ENCODE peak calls at places on chromosomes 11 and 22, in seven cellular contexts. K, L, A, S, M, E and N are unnamed samples.
A peak's percentile ranks its signal among the peaks of the same experiment; 100 is the strongest.

GRCh38 chr11:103587951-103588788 is 448.3 kb upstream of the DDI1 start:
- DNase-seq in A (no peak), E (no peak), K (no peak), L (no peak), S (no peak), M (no peak), N (no peak)

GRCh38 chr11:71281901-71282300 is 29.5 kb upstream of the SHANK2 start:
- DNase-seq in E (no peak), A (no peak), L (no peak), K (no peak), S (no peak), M (no peak), N (no peak)

GRCh38 chr22:32023251-32023827 is 19.7 kb upstream of the SLC5A1 start:
- DNase-seq in S (no peak), E (no peak), A (no peak), M (no peak), K (no peak), L (no peak), N (no peak)

GRCh38 chr22:24894220-24894975 is 52.1 kb downstream of the LHFPL7 start:
- DNase-seq in S (no peak), A (no peak), L (peak; percentile 85), K (peak; percentile 89), E (peak; percentile 68), M (peak; percentile 81), N (no peak)

GRCh38 chr11:34036456-34036855 is 15.1 kb upstream of the CAPRIN1 start:
- DNase-seq in A (no peak), K (no peak), L (no peak), S (no peak), M (no peak), E (no peak), N (no peak)

GRCh38 chr11:118679483-118679882 is at the start of gene TREH:
- DNase-seq in E (no peak), L (no peak), K (no peak), A (no peak), M (no peak), S (no peak), N (no peak)

GRCh38 chr11:85918910-85919794 is 64.0 kb downstream of the CCDC83 start:
- DNase-seq in M (no peak), A (no peak), L (no peak), S (no peak), E (no peak), K (no peak), N (no peak)

GRCh38 chr22:41003041-41003440 is 51.9 kb downstream of the RBX1 start:
- DNase-seq in A (no peak), M (no peak), K (no peak), S (no peak), E (no peak), L (no peak), N (no peak)

GRCh38 chr22:21640810-21641209 is 1.3 kb upstream of the SDF2L1 start:
- DNase-seq in S (no peak), L (no peak), A (no peak), M (no peak), K (no peak), E (no peak), N (no peak)

GRCh38 chr11:85806016-85806415 is 4.9 kb downstream of the SYTL2 start:
- DNase-seq in E (no peak), K (no peak), A (no peak), L (no peak), S (no peak), M (no peak), N (no peak)

GRCh38 chr22:29359469-29359868 is 28.9 kb downstream of the AP1B1 start:
- DNase-seq in S (no peak), L (peak; percentile 28), E (peak; percentile 53), A (no peak), K (peak; percentile 16), M (peak; percentile 66), N (peak; percentile 76)

GRCh38 chr22:50015451-50016307 is 3.1 kb upstream of the IL17REL start:
- DNase-seq in K (no peak), E (no peak), L (no peak), S (no peak), M (no peak), A (no peak), N (no peak)

GRCh38 chr11:114102993-114103896 is 43.7 kb downstream of the ZBTB16 start:
- DNase-seq in K (no peak), E (no peak), S (no peak), L (no peak), M (no peak), A (no peak), N (no peak)

GRCh38 chr22:31049815-31050420 is 31.2 kb upstream of the SMTN start:
- DNase-seq in M (no peak), K (no peak), S (no peak), L (no peak), E (no peak), A (no peak), N (no peak)

GRCh38 chr11:113960702-113961330 is 14.1 kb upstream of the HTR3A start:
- DNase-seq in L (no peak), S (no peak), M (no peak), A (no peak), K (no peak), E (no peak), N (no peak)

GRCh38 chr11:73372371-73372993 is 3.7 kb upstream of the RELT start:
- DNase-seq in M (no peak), K (peak; percentile 21), L (peak; percentile 58), E (no peak), S (no peak), A (no peak), N (no peak)

GRCh38 chr11:130848361-130849214 is 67.7 kb downstream of the SNX19 start:
- DNase-seq in S (no peak), A (no peak), K (no peak), M (no peak), E (no peak), L (no peak), N (no peak)

GRCh38 chr11:118251858-118252652 is at the start of gene MPZL3:
- DNase-seq in E (peak; percentile 44), L (peak; percentile 57), K (peak; percentile 96), A (no peak), S (peak; percentile 87), M (peak; percentile 39), N (peak; percentile 45)

GRCh38 chr11:81000334-81001100 is 1559.7 kb upstream of the TENM4 start:
- DNase-seq in L (no peak), A (no peak), K (no peak), E (no peak), M (no peak), S (no peak), N (no peak)

GRCh38 chr11:107496011-107496410 is 38.4 kb upstream of the CWF19L2 start:
- DNase-seq in K (no peak), A (no peak), M (no peak), L (no peak), E (peak; percentile 61), S (no peak), N (no peak)

GRCh38 chr22:44661659-44662569 is 40.1 kb upstream of the PRR5 start:
- DNase-seq in L (no peak), A (no peak), S (no peak), E (no peak), M (no peak), K (no peak), N (no peak)

GRCh38 chr11:7548659-7549283 is 35.0 kb downstream of the PPFIBP2 start:
- DNase-seq in E (no peak), A (no peak), S (no peak), K (peak; percentile 16), M (no peak), L (no peak), N (no peak)

GRCh38 chr11:83278351-83278750 is 7.8 kb downstream of the CCDC90B start:
- DNase-seq in M (no peak), K (no peak), L (no peak), A (no peak), E (peak; percentile 65), S (no peak), N (no peak)

GRCh38 chr11:75423721-75424120 is 9.3 kb downstream of the KLHL35 start:
- DNase-seq in S (no peak), M (no peak), K (no peak), L (no peak), A (no peak), E (no peak), N (no peak)

GRCh38 chr11:128458316-128458715 is 129.0 kb downstream of the ETS1 start:
- DNase-seq in A (no peak), K (no peak), S (no peak), M (no peak), L (peak; percentile 13), E (peak; percentile 97), N (no peak)

GRCh38 chr11:85710912-85711311 is 24.9 kb upstream of the CCDC89 start:
- DNase-seq in M (no peak), A (no peak), E (peak; percentile 56), S (no peak), K (no peak), L (no peak), N (no peak)

GRCh38 chr22:23115369-23115768 is 26.4 kb downstream of the RSPH14 start:
- DNase-seq in E (no peak), S (no peak), K (no peak), A (no peak), L (no peak), M (no peak), N (no peak)
- H3K27ac ChIP-seq in E (no peak overlapping the region), S (no peak overlapping the region), K (no peak overlapping the region), A (peak overlapping the region; percentile 100), L (no peak overlapping the region), M (no peak overlapping the region), N (peak overlapping the region; percentile 100)

GRCh38 chr11:133952199-133953190 is 4.3 kb downstream of the IGSF9B start:
- DNase-seq in K (no peak), A (no peak), E (no peak), S (no peak), L (no peak), M (no peak), N (no peak)
- H3K27ac ChIP-seq in K (no peak overlapping the region), A (no peak overlapping the region), E (no peak overlapping the region), S (no peak overlapping the region), L (no peak overlapping the region), M (peak overlapping the region; percentile 75), N (peak overlapping the region; percentile 67)

GRCh38 chr11:15248749-15249148 is 134.0 kb downstream of the INSC start:
- DNase-seq in L (no peak), E (no peak), K (no peak), S (no peak), M (no peak), A (no peak), N (no peak)
- H3K27ac ChIP-seq in L (no peak overlapping the region), E (no peak overlapping the region), K (no peak overlapping the region), S (no peak overlapping the region), M (no peak overlapping the region), A (no peak overlapping the region), N (no peak overlapping the region)

GRCh38 chr11:535519-536454 is at the start of gene HRAS:
- DNase-seq in S (peak; percentile 97), E (peak; percentile 90), M (peak; percentile 94), L (peak; percentile 99), A (peak; percentile 78), K (peak; percentile 86), N (peak; percentile 96)

GRCh38 chr11:534592-535518 is 521 bp downstream of the HRAS start:
- DNase-seq in E (no peak), A (no peak), M (no peak), K (no peak), L (peak; percentile 35), S (peak; percentile 38), N (no peak)

GRCh38 chr11:533586-534196 is 1.7 kb downstream of the HRAS start:
- DNase-seq in K (no peak), L (no peak), E (no peak), M (no peak), A (no peak), S (no peak), N (no peak)

GRCh38 chr11:533049-533585 is 2.3 kb downstream of the HRAS start:
- DNase-seq in E (no peak), L (no peak), K (no peak), M (no peak), A (no peak), S (no peak), N (no peak)

GRCh38 chr11:534197-534591 is 1.2 kb downstream of the HRAS start:
- DNase-seq in A (no peak), S (no peak), K (no peak), M (no peak), E (no peak), L (no peak), N (no peak)
- H3K27ac ChIP-seq in A (peak overlapping the region; percentile 64), S (no peak overlapping the region), K (peak overlapping the region; percentile 95), M (peak overlapping the region; percentile 90), E (peak overlapping the region; percentile 38), L (peak overlapping the region; percentile 98), N (peak overlapping the region; percentile 67)